ENCODE peak calls at places on chromosomes 3 and 15, in six cellular contexts. H, R, V, E, T and B are unnamed samples.

GRCh38 chr3:190261740-190262139 is 60.5 kb downstream of the CLDN1 start:
- DNase-seq in H (no peak), R (no peak), T (no peak), V (no peak), E (no peak), B (no peak)

GRCh38 chr3:151232991-151233390 is 30.0 kb upstream of the GPR171 start:
- DNase-seq in T (no peak), H (no peak), R (no peak), E (no peak), V (no peak), B (no peak)

GRCh38 chr3:135739755-135740154 is 225.8 kb upstream of the PPP2R3A start:
- DNase-seq in V (no peak), T (no peak), H (no peak), R (no peak), E (no peak), B (no peak)

GRCh38 chr3:11655188-11655928 is 11.6 kb upstream of the VGLL4 start:
- DNase-seq in T (no peak), R (no peak), V (no peak), E (peak; percentile 4), H (no peak), B (no peak)

GRCh38 chr3:134354612-134355275 is 19.5 kb downstream of the AMOTL2 start:
- DNase-seq in V (peak; percentile 54), H (no peak), E (no peak), R (no peak), T (no peak), B (no peak)

GRCh38 chr3:42500909-42501308 is 1.5 kb upstream of the VIPR1 start:
- DNase-seq in V (peak; percentile 35), E (no peak), R (no peak), H (no peak), T (no peak), B (no peak)

GRCh38 chr3:70816346-70816745 is 503.9 kb upstream of the MDFIC2 start:
- DNase-seq in H (no peak), V (no peak), R (no peak), E (no peak), T (no peak), B (no peak)

GRCh38 chr3:105606052-105606451 is 239.3 kb downstream of the ALCAM start:
- DNase-seq in H (no peak), T (no peak), V (no peak), E (no peak), R (no peak), B (no peak)

GRCh38 chr3:121988146-121988545 is 33.9 kb downstream of the ILDR1 start:
- DNase-seq in H (no peak), V (no peak), R (no peak), E (no peak), T (no peak), B (no peak)

GRCh38 chr15:70439880-70440279 is 323.5 kb downstream of the UACA start:
- DNase-seq in V (no peak), H (no peak), T (no peak), E (no peak), R (no peak), B (no peak)

GRCh38 chr3:41198526-41198925 is 779 bp upstream of the CTNNB1 start:
- DNase-seq in H (no peak), T (no peak), V (peak; percentile 75), R (no peak), E (no peak), B (no peak)

GRCh38 chr15:73927476-73928240 is 1.4 kb downstream of the LOXL1 start:
- DNase-seq in T (peak; percentile 63), E (peak; percentile 15), R (no peak), H (peak; percentile 72), V (no peak), B (no peak)

GRCh38 chr3:117019082-117019713 is 309.6 kb downstream of the TUSC7 start:
- DNase-seq in V (peak; percentile 75), R (no peak), T (no peak), E (no peak), H (peak; percentile 8), B (peak; percentile 45)

GRCh38 chr3:74905478-74905877 is 291.0 kb upstream of the CNTN3 start:
- DNase-seq in E (no peak), H (no peak), T (no peak), V (no peak), R (no peak), B (no peak)

GRCh38 chr3:29914861-29915524 is 634.1 kb downstream of the RBMS3 start:
- DNase-seq in R (no peak), H (no peak), T (no peak), E (peak; percentile 7), V (no peak), B (no peak)

GRCh38 chr15:48924528-48925393 is 39.0 kb downstream of the SHC4 start:
- DNase-seq in H (no peak), E (no peak), V (no peak), T (no peak), R (no peak), B (no peak)

GRCh38 chr3:13193320-13194284 is 120.4 kb upstream of the IQSEC1 start:
- DNase-seq in R (no peak), V (peak; percentile 59), E (no peak), H (no peak), T (no peak), B (no peak)

GRCh38 chr3:58544546-58544945 is 7.6 kb upstream of the ACOX2 start:
- DNase-seq in H (no peak), V (no peak), E (no peak), T (no peak), R (no peak), B (no peak)

GRCh38 chr3:49120438-49121135 is at the start of gene USP19:
- DNase-seq in T (peak; percentile 99), R (no peak), V (peak; percentile 98), E (peak; percentile 81), H (peak; percentile 100), B (no peak)

DNA sequence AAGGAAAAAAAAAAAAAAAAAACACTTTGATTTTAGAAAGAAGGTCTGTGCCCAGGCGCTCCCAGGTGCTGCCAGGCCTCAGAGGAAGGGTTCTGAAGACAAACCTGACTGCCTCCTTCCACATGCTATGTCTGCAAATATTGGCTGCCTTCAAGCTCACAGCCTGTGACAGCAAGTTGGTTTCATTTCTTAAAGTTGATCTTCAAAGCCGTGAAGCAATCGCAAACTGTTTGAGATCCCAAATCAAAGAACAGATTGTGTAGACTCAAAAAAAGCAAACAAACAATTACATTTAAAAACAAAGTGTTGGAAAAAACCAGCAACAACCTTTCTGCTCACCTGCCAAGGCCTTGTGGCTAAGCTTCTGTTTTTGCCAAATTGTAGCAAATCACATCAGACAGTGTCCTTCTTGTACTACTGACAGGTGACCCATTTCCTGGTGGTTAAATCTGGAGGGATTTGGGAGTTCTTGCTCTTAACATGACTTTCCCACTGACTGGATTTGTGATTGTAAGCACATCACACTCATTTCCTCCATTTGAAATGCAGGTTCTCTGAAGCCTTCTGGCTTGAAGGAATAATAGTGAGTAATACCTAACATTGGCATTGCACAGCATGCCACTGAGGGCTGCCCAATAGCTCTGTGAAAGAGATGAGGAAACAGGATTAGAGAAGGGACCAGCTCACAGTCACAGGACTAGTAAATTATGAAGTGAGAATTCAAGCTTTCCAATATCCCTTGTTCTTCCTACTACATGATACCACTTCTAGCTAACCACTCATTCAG is 502.4 kb downstream of the LPP start:
- DNase-seq in H (no peak), E (no peak), R (no peak), T (no peak), V (no peak), B (no peak)
- TF ChIP-seq POLR2AphosphoS5 in H (no peak), E (no peak), R (peak; percentile 34), T (no peak), V (no peak), B (no peak)

GRCh38 chr3:39506863-39507262 is 39.4 kb downstream of the MOBP start:
- DNase-seq in E (no peak), T (no peak), R (no peak), H (no peak), V (no peak), B (no peak)

GRCh38 chr3:39501059-39501458 is 33.6 kb downstream of the MOBP start:
- DNase-seq in V (no peak), E (no peak), T (no peak), R (no peak), H (no peak), B (no peak)

GRCh38 chr3:39502838-39503145 is 35.3 kb downstream of the MOBP start:
- DNase-seq in E (no peak), H (no peak), V (no peak), R (no peak), T (no peak), B (no peak)

GRCh38 chr3:39501982-39502837 is 34.7 kb downstream of the MOBP start:
- DNase-seq in R (no peak), V (no peak), T (no peak), E (no peak), H (no peak), B (no peak)

GRCh38 chr3:39505866-39506738 is 38.6 kb downstream of the MOBP start:
- DNase-seq in T (no peak), E (no peak), V (no peak), R (no peak), H (no peak), B (no peak)
- TF ChIP-seq POLR2AphosphoS5 in T (no peak), E (no peak), V (no peak), R (no peak), H (no peak), B (no peak)

GRCh38 chr3:172771672-172772071 is 21.1 kb downstream of the ECT2 start:
- DNase-seq in R (no peak), T (no peak), V (no peak), E (no peak), H (no peak), B (no peak)
- TF ChIP-seq POLR2AphosphoS5 in R (no peak), T (no peak), V (no peak), E (no peak), H (no peak), B (no peak)

GRCh38 chr3:16357698-16358097 is 92.7 kb downstream of the OXNAD1 start:
- DNase-seq in E (no peak), T (no peak), V (no peak), R (no peak), H (no peak), B (no peak)
- TF ChIP-seq POLR2AphosphoS5 in E (no peak), T (no peak), V (no peak), R (no peak), H (no peak), B (no peak)

GRCh38 chr3:38453075-38453913 is at the start of gene ACVR2B:
- DNase-seq in V (peak; percentile 95), E (peak; percentile 54), H (peak; percentile 78), R (no peak), T (peak; percentile 76), B (no peak)
- TF ChIP-seq POLR2AphosphoS5 in V (no peak), E (no peak), H (no peak), R (peak; percentile 26), T (no peak), B (no peak)

GRCh38 chr15:95302809-95303208 is 1027.7 kb upstream of the NR2F2 start:
- DNase-seq in E (no peak), V (no peak), T (no peak), H (no peak), R (no peak), B (no peak)
- TF ChIP-seq POLR2AphosphoS5 in E (no peak), V (no peak), T (no peak), H (no peak), R (no peak), B (no peak)

DNA sequence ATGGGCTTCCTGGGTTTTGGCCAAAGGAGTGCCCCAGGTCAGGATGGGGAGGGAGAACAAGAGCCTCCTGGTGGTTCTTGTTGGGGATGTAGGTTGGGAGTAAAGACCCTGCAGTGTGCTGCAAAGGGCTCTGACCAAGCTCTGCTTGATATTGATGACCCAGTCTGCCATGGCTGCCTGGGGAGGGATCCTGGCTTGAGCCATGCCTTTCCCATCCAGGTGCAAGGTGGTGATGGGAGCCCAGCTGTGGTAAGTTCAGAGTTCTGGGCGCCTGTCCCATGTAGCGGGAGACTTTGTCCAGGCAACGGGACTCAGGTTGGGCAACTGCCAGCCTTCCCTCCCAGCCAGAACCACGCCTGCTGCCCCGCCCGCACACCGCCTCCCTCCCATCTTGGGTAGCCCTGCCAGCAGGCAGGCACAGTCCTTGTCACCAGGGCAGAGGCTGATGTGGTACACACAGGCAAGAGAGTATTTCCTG is 2.6 kb downstream of the GNAI2 start:
- DNase-seq in V (peak; percentile 96), T (no peak), H (no peak), E (no peak), R (no peak), B (no peak)
- TF ChIP-seq POLR2AphosphoS5 in V (peak; percentile 49), T (no peak), H (no peak), E (no peak), R (no peak), B (no peak)